ENCODE peak calls at places on chromosomes 6 and 20, in ten cellular contexts. Y, L, W, B, A, J, C, Z, H and T are unnamed samples.

GRCh38 chr6:90385914-90386313 is 89.3 kb upstream of the BACH2 start:
- DNase-seq in Y (no peak), L (no peak), W (no peak), B (no peak), A (no peak), J (no peak), C (no peak), Z (no peak), H (no peak), T (no peak)

GRCh38 chr6:81808834-81809598 is 56.5 kb upstream of the TENT5A start:
- DNase-seq in Y (no peak), L (no peak), W (no peak), B (no peak), A (no peak), J (no peak), C (peak; percentile 58), Z (peak; percentile 77), H (no peak), T (no peak)

GRCh38 chr6:90663873-90664272 is 77.0 kb upstream of the MAP3K7 start:
- DNase-seq in Y (no peak), L (no peak), W (no peak), B (no peak), A (no peak), J (no peak), C (no peak), Z (no peak), H (no peak), T (no peak)

GRCh38 chr20:44549123-44549522 is 27.3 kb upstream of the SERINC3 start:
- DNase-seq in Y (no peak), L (no peak), W (no peak), B (no peak), A (no peak), J (no peak), C (peak; percentile 32), Z (no peak), H (no peak), T (no peak)

GRCh38 chr6:77340331-77340730 is 123.0 kb downstream of the HTR1B start:
- DNase-seq in Y (no peak), L (no peak), W (peak; percentile 14), B (no peak), A (no peak), J (no peak), C (no peak), Z (no peak), H (no peak), T (no peak)

GRCh38 chr6:3848925-3849605 is at the start of gene FAM50B:
- DNase-seq in Y (peak; percentile 87), L (peak; percentile 99), W (peak; percentile 97), B (peak; percentile 92), A (peak; percentile 94), J (peak; percentile 71), C (peak; percentile 93), Z (peak; percentile 98), H (peak; percentile 80), T (peak; percentile 57)

GRCh38 chr20:23873370-23874015 is 6.1 kb downstream of the CST5 start:
- DNase-seq in Y (no peak), L (no peak), W (no peak), B (no peak), A (no peak), J (no peak), C (no peak), Z (no peak), H (no peak), T (no peak)

GRCh38 chr20:35122787-35123405 is 24.2 kb downstream of the EDEM2 start:
- DNase-seq in Y (no peak), L (no peak), W (no peak), B (no peak), A (no peak), J (no peak), C (no peak), Z (no peak), H (no peak), T (no peak)

GRCh38 chr20:25243416-25243979 is 4.4 kb upstream of the PYGB start:
- DNase-seq in Y (no peak), L (no peak), W (no peak), B (no peak), A (no peak), J (no peak), C (no peak), Z (no peak), H (no peak), T (no peak)

GRCh38 chr6:24974182-24975171 is 38.7 kb upstream of the RIPOR2 start:
- DNase-seq in Y (no peak), L (no peak), W (no peak), B (no peak), A (no peak), J (no peak), C (no peak), Z (no peak), H (no peak), T (no peak)

GRCh38 chr6:39102024-39102820 is 12.8 kb downstream of the SAYSD1 start:
- DNase-seq in Y (peak; percentile 20), L (peak; percentile 86), W (no peak), B (no peak), A (no peak), J (peak; percentile 89), C (peak; percentile 87), Z (peak; percentile 71), H (no peak), T (peak; percentile 49)

GRCh38 chr6:169362501-169363121 is 109.0 kb upstream of the THBS2 start:
- DNase-seq in Y (no peak), L (no peak), W (no peak), B (no peak), A (no peak), J (no peak), C (no peak), Z (no peak), H (no peak), T (no peak)

GRCh38 chr6:130122243-130122642 is 100.5 kb downstream of the SAMD3 start:
- DNase-seq in Y (no peak), L (no peak), W (no peak), B (no peak), A (no peak), J (no peak), C (no peak), Z (no peak), H (no peak), T (no peak)

GRCh38 chr20:19710336-19710721 is 47.7 kb upstream of the RIN2 start:
- DNase-seq in Y (no peak), L (no peak), W (no peak), B (no peak), A (no peak), J (no peak), C (peak; percentile 6), Z (no peak), H (no peak), T (no peak)

GRCh38 chr6:110859335-110859792 is 15.2 kb upstream of the AMD1 start:
- DNase-seq in Y (no peak), L (no peak), W (peak; percentile 82), B (no peak), A (peak; percentile 65), J (no peak), C (no peak), Z (no peak), H (no peak), T (no peak)
- H3K27ac ChIP-seq in Y (no peak overlapping the region), L (no peak overlapping the region), W (peak overlapping the region; percentile 75), B (no peak overlapping the region), A (peak overlapping the region; percentile 64), J (no peak overlapping the region), C (no peak overlapping the region), Z (no peak overlapping the region), H (no peak overlapping the region), T (no peak overlapping the region)

GRCh38 chr6:135851442-135852271 is at the start of gene PDE7B:
- DNase-seq in Y (peak; percentile 46), L (peak; percentile 55), W (peak; percentile 89), B (peak; percentile 58), A (peak; percentile 84), J (no peak), C (peak; percentile 99), Z (peak; percentile 94), H (no peak), T (peak; percentile 97)

GRCh38 chr6:135854799-135855198 is 3.3 kb downstream of the PDE7B start:
- DNase-seq in Y (no peak), L (no peak), W (no peak), B (no peak), A (no peak), J (no peak), C (no peak), Z (no peak), H (no peak), T (no peak)

GRCh38 chr6:135852775-135853174 is 1.3 kb downstream of the PDE7B start:
- DNase-seq in Y (no peak), L (no peak), W (no peak), B (no peak), A (no peak), J (no peak), C (peak; percentile 40), Z (no peak), H (no peak), T (no peak)

GRCh38 chr6:135853986-135854385 is 2.5 kb downstream of the PDE7B start:
- DNase-seq in Y (no peak), L (no peak), W (no peak), B (no peak), A (no peak), J (no peak), C (peak; percentile 67), Z (no peak), H (no peak), T (no peak)

GRCh38 chr6:135853227-135853626 is 1.7 kb downstream of the PDE7B start:
- DNase-seq in Y (peak; percentile 17), L (no peak), W (no peak), B (no peak), A (no peak), J (no peak), C (peak; percentile 81), Z (no peak), H (no peak), T (no peak)
- H3K27me3 ChIP-seq in Y (no peaks in the 10 kb centered on the region), L (no peaks in the 10 kb centered on the region), W (no peaks in the 10 kb centered on the region), B (no peaks in the 10 kb centered on the region), A (no peaks in the 10 kb centered on the region), J (no peaks in the 10 kb centered on the region), C (no peaks in the 10 kb centered on the region), Z (no peaks in the 10 kb centered on the region), H (no peaks in the 10 kb centered on the region), T (no peaks in the 10 kb centered on the region)

DNA sequence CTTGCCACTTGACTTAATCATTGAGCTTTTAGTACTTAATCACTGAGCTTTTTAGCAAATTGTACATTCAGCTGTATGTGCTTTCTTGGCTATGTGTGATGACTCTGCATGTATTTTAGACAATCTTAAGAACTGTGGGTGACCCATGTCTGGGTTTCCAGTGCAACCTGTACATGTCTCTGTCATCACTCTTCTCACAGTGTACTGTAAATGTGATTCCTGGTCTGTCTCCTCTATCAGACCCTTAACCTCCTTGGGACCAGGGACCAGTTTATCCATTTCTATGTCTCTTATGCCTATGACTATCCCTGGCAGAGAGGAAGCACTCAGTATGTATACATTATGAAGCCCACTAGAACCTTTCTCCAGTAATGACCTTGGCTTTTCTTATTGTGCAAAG is 36.6 kb upstream of the HDDC2 start:
- DNase-seq in Y (no peak), L (no peak), W (no peak), B (no peak), A (no peak), J (no peak), C (no peak), Z (no peak), H (no peak), T (no peak)
- H3K9me3 ChIP-seq in Y (no peaks in the 10 kb centered on the region), L (no peaks in the 10 kb centered on the region), W (no peaks in the 10 kb centered on the region), B (peaks cover 3% of the 10 kb centered on the region), A (no peaks in the 10 kb centered on the region), J (no peaks in the 10 kb centered on the region), C (no peaks in the 10 kb centered on the region), Z (no peaks in the 10 kb centered on the region), H (no peaks in the 10 kb centered on the region), T (no peaks in the 10 kb centered on the region)

DNA sequence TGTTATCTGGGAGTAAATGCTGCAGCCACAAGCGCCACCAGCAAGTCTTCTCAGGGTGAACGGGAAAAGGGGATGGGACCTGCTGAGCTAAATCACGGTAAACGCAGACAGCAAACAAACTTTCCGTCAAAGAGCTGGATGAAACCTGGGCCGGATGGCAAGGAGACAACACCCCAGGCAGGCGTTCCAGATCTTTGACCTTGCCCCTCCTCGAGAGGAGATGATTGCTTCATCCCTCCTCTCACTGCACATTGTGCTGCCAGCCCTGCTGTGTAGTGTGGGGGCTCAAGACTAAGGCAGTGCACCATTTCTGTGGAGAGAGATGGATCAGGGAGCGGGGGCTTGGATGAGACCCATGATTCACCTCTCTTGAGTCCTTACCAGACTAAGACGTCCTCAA is 9.8 kb downstream of the RAET1E start:
- DNase-seq in Y (no peak), L (no peak), W (no peak), B (no peak), A (no peak), J (no peak), C (no peak), Z (no peak), H (no peak), T (no peak)
- H3K27ac ChIP-seq in Y (no peak overlapping the region), L (no peak overlapping the region), W (no peak overlapping the region), B (no peak overlapping the region), A (no peak overlapping the region), J (no peak overlapping the region), C (no peak overlapping the region), Z (no peak overlapping the region), H (no peak overlapping the region), T (no peak overlapping the region)